ENCODE peak calls at places on chromosomes 1 and 21, in ten cellular contexts. One of them, this sample, is unnamed.
A peak's percentile ranks its signal among the peaks of the same experiment; 100 is the strongest.

GRCh38 chr21:28333455-28334108 is 659.1 kb downstream of the LTN1 start:
- DNase-seq in cardiac fibroblast: peak; percentile 83
- DNase-seq in OCI-LY7: no peak
- DNase-seq in neural progenitor cell: no peak
- DNase-seq in ovary: no peak
- DNase-seq in heart right ventricle: no peak
- DNase-seq in stomach: no peak
- DNase-seq in AG10803: peak; percentile 86
- DNase-seq in adrenal gland: no peak
- DNase-seq in lower lobe of right lung: no peak
- DNase-seq in this sample: peak; percentile 76

GRCh38 chr1:110291241-110292030 is 47.7 kb upstream of the RBM15 start:
- DNase-seq in stomach: no peak
- DNase-seq in adrenal gland: no peak
- DNase-seq in ovary: no peak
- DNase-seq in OCI-LY7: no peak
- DNase-seq in AG10803: peak; percentile 13
- DNase-seq in heart right ventricle: no peak
- DNase-seq in cardiac fibroblast: no peak
- DNase-seq in neural progenitor cell: no peak
- DNase-seq in lower lobe of right lung: no peak
- DNase-seq in this sample: no peak

GRCh38 chr1:26154750-26155149 is 4.1 kb upstream of the FAM110D start:
- DNase-seq in OCI-LY7: no peak
- DNase-seq in cardiac fibroblast: no peak
- DNase-seq in stomach: no peak
- DNase-seq in neural progenitor cell: peak; percentile 90
- DNase-seq in heart right ventricle: peak; percentile 55
- DNase-seq in ovary: no peak
- DNase-seq in lower lobe of right lung: no peak
- DNase-seq in adrenal gland: no peak
- DNase-seq in AG10803: no peak
- DNase-seq in this sample: no peak

GRCh38 chr1:12078938-12079861 is 16.1 kb downstream of the TNFRSF8 start:
- DNase-seq in cardiac fibroblast: peak; percentile 79
- DNase-seq in AG10803: peak; percentile 55
- DNase-seq in lower lobe of right lung: no peak
- DNase-seq in ovary: peak; percentile 65
- DNase-seq in heart right ventricle: peak; percentile 20
- DNase-seq in adrenal gland: peak; percentile 45
- DNase-seq in stomach: no peak
- DNase-seq in neural progenitor cell: peak; percentile 75
- DNase-seq in OCI-LY7: peak; percentile 70
- DNase-seq in this sample: no peak

GRCh38 chr1:5765997-5766913 is 226.0 kb downstream of the NPHP4 start:
- DNase-seq in adrenal gland: no peak
- DNase-seq in ovary: no peak
- DNase-seq in neural progenitor cell: no peak
- DNase-seq in cardiac fibroblast: no peak
- DNase-seq in lower lobe of right lung: no peak
- DNase-seq in heart right ventricle: no peak
- DNase-seq in stomach: no peak
- DNase-seq in AG10803: no peak
- DNase-seq in OCI-LY7: no peak
- DNase-seq in this sample: no peak

GRCh38 chr1:143661418-143662120 is 310.2 kb downstream of the FAM72C start:
- DNase-seq in heart right ventricle: no peak
- DNase-seq in AG10803: no peak
- DNase-seq in cardiac fibroblast: no peak
- DNase-seq in OCI-LY7: no peak
- DNase-seq in ovary: no peak
- DNase-seq in lower lobe of right lung: no peak
- DNase-seq in neural progenitor cell: no peak
- DNase-seq in adrenal gland: no peak
- DNase-seq in stomach: no peak
- DNase-seq in this sample: no peak

GRCh38 chr1:54227836-54228435 is 28.0 kb downstream of the MRPL37 start:
- DNase-seq in ovary: no peak
- DNase-seq in AG10803: peak; percentile 5
- DNase-seq in OCI-LY7: no peak
- DNase-seq in neural progenitor cell: peak; percentile 67
- DNase-seq in cardiac fibroblast: no peak
- DNase-seq in heart right ventricle: no peak
- DNase-seq in lower lobe of right lung: no peak
- DNase-seq in adrenal gland: peak; percentile 63
- DNase-seq in stomach: no peak
- DNase-seq in this sample: no peak

GRCh38 chr1:161177112-161177935 is at the start of gene B4GALT3:
- DNase-seq in AG10803: peak; percentile 61
- DNase-seq in adrenal gland: peak; percentile 90
- DNase-seq in OCI-LY7: peak; percentile 87
- DNase-seq in stomach: peak; percentile 92
- DNase-seq in neural progenitor cell: peak; percentile 90
- DNase-seq in lower lobe of right lung: peak; percentile 93
- DNase-seq in heart right ventricle: peak; percentile 89
- DNase-seq in cardiac fibroblast: peak; percentile 80
- DNase-seq in ovary: peak; percentile 92
- DNase-seq in this sample: no peak

GRCh38 chr1:186295980-186296379 is 79.1 kb downstream of the TPR start:
- DNase-seq in ovary: no peak
- DNase-seq in OCI-LY7: no peak
- DNase-seq in AG10803: peak; percentile 44
- DNase-seq in adrenal gland: no peak
- DNase-seq in lower lobe of right lung: no peak
- DNase-seq in cardiac fibroblast: peak; percentile 44
- DNase-seq in neural progenitor cell: no peak
- DNase-seq in stomach: no peak
- DNase-seq in heart right ventricle: no peak
- DNase-seq in this sample: no peak

GRCh38 chr1:94050263-94050662 is 70.7 kb downstream of the ABCA4 start:
- DNase-seq in AG10803: peak; percentile 62
- DNase-seq in ovary: no peak
- DNase-seq in adrenal gland: no peak
- DNase-seq in neural progenitor cell: no peak
- DNase-seq in heart right ventricle: no peak
- DNase-seq in lower lobe of right lung: no peak
- DNase-seq in stomach: no peak
- DNase-seq in cardiac fibroblast: no peak
- DNase-seq in OCI-LY7: no peak
- DNase-seq in this sample: no peak

GRCh38 chr1:38283736-38284470 is 237.3 kb upstream of the POU3F1 start:
- DNase-seq in cardiac fibroblast: no peak
- DNase-seq in lower lobe of right lung: no peak
- DNase-seq in adrenal gland: no peak
- DNase-seq in OCI-LY7: no peak
- DNase-seq in neural progenitor cell: no peak
- DNase-seq in stomach: no peak
- DNase-seq in AG10803: no peak
- DNase-seq in ovary: no peak
- DNase-seq in heart right ventricle: no peak
- DNase-seq in this sample: no peak

GRCh38 chr1:30416221-30416820 is 307.1 kb downstream of the MATN1 start:
- DNase-seq in AG10803: no peak
- DNase-seq in adrenal gland: no peak
- DNase-seq in lower lobe of right lung: no peak
- DNase-seq in cardiac fibroblast: no peak
- DNase-seq in stomach: peak; percentile 16
- DNase-seq in ovary: no peak
- DNase-seq in OCI-LY7: no peak
- DNase-seq in neural progenitor cell: no peak
- DNase-seq in heart right ventricle: no peak
- DNase-seq in this sample: no peak

GRCh38 chr1:159919236-159919865 is 6.0 kb downstream of the TAGLN2 start:
- DNase-seq in lower lobe of right lung: no peak
- DNase-seq in AG10803: no peak
- DNase-seq in cardiac fibroblast: no peak
- DNase-seq in adrenal gland: no peak
- DNase-seq in neural progenitor cell: no peak
- DNase-seq in ovary: no peak
- DNase-seq in heart right ventricle: no peak
- DNase-seq in OCI-LY7: no peak
- DNase-seq in stomach: no peak
- DNase-seq in this sample: no peak

GRCh38 chr1:13761883-13762282 is 61.9 kb downstream of the PRDM2 start:
- DNase-seq in adrenal gland: no peak
- DNase-seq in AG10803: no peak
- DNase-seq in cardiac fibroblast: no peak
- DNase-seq in heart right ventricle: no peak
- DNase-seq in stomach: no peak
- DNase-seq in lower lobe of right lung: no peak
- DNase-seq in neural progenitor cell: no peak
- DNase-seq in OCI-LY7: no peak
- DNase-seq in ovary: no peak
- DNase-seq in this sample: no peak

GRCh38 chr1:13759072-13759471 is 59.1 kb downstream of the PRDM2 start:
- DNase-seq in neural progenitor cell: no peak
- DNase-seq in OCI-LY7: no peak
- DNase-seq in heart right ventricle: no peak
- DNase-seq in lower lobe of right lung: no peak
- DNase-seq in adrenal gland: no peak
- DNase-seq in ovary: no peak
- DNase-seq in stomach: no peak
- DNase-seq in cardiac fibroblast: no peak
- DNase-seq in AG10803: no peak
- DNase-seq in this sample: no peak

GRCh38 chr1:13762642-13763041 is 62.7 kb downstream of the PRDM2 start:
- DNase-seq in lower lobe of right lung: no peak
- DNase-seq in cardiac fibroblast: no peak
- DNase-seq in ovary: no peak
- DNase-seq in stomach: no peak
- DNase-seq in heart right ventricle: no peak
- DNase-seq in OCI-LY7: peak; percentile 27
- DNase-seq in adrenal gland: no peak
- DNase-seq in neural progenitor cell: peak; percentile 7
- DNase-seq in AG10803: no peak
- DNase-seq in this sample: no peak

GRCh38 chr1:13760340-13760739 is 60.4 kb downstream of the PRDM2 start:
- DNase-seq in OCI-LY7: no peak
- DNase-seq in ovary: no peak
- DNase-seq in lower lobe of right lung: no peak
- DNase-seq in stomach: no peak
- DNase-seq in adrenal gland: no peak
- DNase-seq in heart right ventricle: no peak
- DNase-seq in neural progenitor cell: no peak
- DNase-seq in AG10803: no peak
- DNase-seq in cardiac fibroblast: no peak
- DNase-seq in this sample: no peak

GRCh38 chr1:13760921-13761320 is 60.9 kb downstream of the PRDM2 start:
- DNase-seq in cardiac fibroblast: no peak
- DNase-seq in OCI-LY7: no peak
- DNase-seq in heart right ventricle: no peak
- DNase-seq in AG10803: no peak
- DNase-seq in lower lobe of right lung: no peak
- DNase-seq in ovary: no peak
- DNase-seq in adrenal gland: no peak
- DNase-seq in stomach: no peak
- DNase-seq in neural progenitor cell: peak; percentile 53
- DNase-seq in this sample: no peak
- TF ChIP-seq CTCF in cardiac fibroblast: no peak
- TF ChIP-seq CTCF in OCI-LY7: no peak
- TF ChIP-seq CTCF in heart right ventricle: no peak
- TF ChIP-seq CTCF in AG10803: no peak
- TF ChIP-seq CTCF in lower lobe of right lung: no peak
- TF ChIP-seq CTCF in ovary: no peak
- TF ChIP-seq CTCF in adrenal gland: no peak
- TF ChIP-seq CTCF in stomach: no peak
- TF ChIP-seq CTCF in neural progenitor cell: no peak
- TF ChIP-seq CTCF in this sample: no peak

DNA sequence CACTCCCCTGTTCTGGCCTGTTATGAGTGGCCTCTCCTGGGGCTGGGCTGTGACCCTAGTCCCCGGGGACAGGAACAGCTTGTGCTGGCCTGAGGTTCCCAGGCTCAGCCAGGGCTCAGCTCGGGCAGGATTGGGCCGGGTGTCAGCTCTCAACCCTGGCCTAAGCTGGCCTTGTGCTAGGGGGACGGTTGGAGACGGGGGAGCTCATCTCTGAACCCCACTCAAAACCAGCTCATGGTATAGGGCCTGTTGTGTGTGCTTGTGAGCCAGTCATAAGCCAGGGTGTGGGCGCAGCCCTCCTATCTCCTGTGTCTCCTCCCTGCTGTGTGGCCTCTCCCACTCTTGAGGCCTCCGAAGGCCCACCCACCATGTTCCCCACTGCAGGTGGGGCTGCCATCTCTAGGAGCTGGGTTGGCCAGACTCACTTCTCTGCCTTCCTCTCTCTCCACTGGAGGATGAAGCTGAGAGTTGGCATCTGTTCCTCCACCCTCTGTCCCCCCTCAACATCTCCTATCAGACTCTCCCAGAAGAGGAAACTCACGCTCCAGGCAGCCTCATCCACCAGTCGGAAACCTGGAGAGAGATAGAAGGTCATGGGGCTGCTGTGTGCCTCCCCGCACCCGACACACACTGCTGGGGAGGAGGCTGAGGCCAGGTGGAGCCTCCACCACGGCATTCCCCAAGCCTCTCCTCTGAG is 1.3 kb downstream of the PEAR1 start:
- DNase-seq in neural progenitor cell: no peak
- DNase-seq in ovary: peak; percentile 57
- DNase-seq in stomach: no peak
- DNase-seq in AG10803: no peak
- DNase-seq in lower lobe of right lung: peak; percentile 44
- DNase-seq in heart right ventricle: peak; percentile 69
- DNase-seq in cardiac fibroblast: peak; percentile 61
- DNase-seq in OCI-LY7: no peak
- DNase-seq in adrenal gland: no peak
- DNase-seq in this sample: no peak
- H3K4me3 ChIP-seq in neural progenitor cell: no peak overlapping the region
- H3K4me3 ChIP-seq in ovary: peak overlapping the region; percentile 39
- H3K4me3 ChIP-seq in stomach: peak overlapping the region; percentile 41
- H3K4me3 ChIP-seq in AG10803: peak overlapping the region; percentile 56
- H3K4me3 ChIP-seq in lower lobe of right lung: peak overlapping the region; percentile 63
- H3K4me3 ChIP-seq in heart right ventricle: peak overlapping the region; percentile 79
- H3K4me3 ChIP-seq in cardiac fibroblast: peak overlapping the region; percentile 59
- H3K4me3 ChIP-seq in OCI-LY7: no peak overlapping the region
- H3K4me3 ChIP-seq in adrenal gland: no peak overlapping the region
- H3K4me3 ChIP-seq in this sample: no peak overlapping the region

GRCh38 chr1:90000934-90001676 is 6.2 kb downstream of the ZNF326 start:
- DNase-seq in heart right ventricle: no peak
- DNase-seq in OCI-LY7: peak; percentile 36
- DNase-seq in AG10803: no peak
- DNase-seq in stomach: no peak
- DNase-seq in ovary: no peak
- DNase-seq in lower lobe of right lung: no peak
- DNase-seq in adrenal gland: no peak
- DNase-seq in neural progenitor cell: no peak
- DNase-seq in cardiac fibroblast: no peak
- DNase-seq in this sample: no peak
- TF ChIP-seq CTCF in heart right ventricle: no peak
- TF ChIP-seq CTCF in OCI-LY7: peak; percentile 71
- TF ChIP-seq CTCF in AG10803: no peak
- TF ChIP-seq CTCF in stomach: no peak
- TF ChIP-seq CTCF in ovary: no peak
- TF ChIP-seq CTCF in lower lobe of right lung: no peak
- TF ChIP-seq CTCF in adrenal gland: no peak
- TF ChIP-seq CTCF in neural progenitor cell: peak; percentile 33
- TF ChIP-seq CTCF in cardiac fibroblast: no peak
- TF ChIP-seq CTCF in this sample: peak; percentile 29

DNA sequence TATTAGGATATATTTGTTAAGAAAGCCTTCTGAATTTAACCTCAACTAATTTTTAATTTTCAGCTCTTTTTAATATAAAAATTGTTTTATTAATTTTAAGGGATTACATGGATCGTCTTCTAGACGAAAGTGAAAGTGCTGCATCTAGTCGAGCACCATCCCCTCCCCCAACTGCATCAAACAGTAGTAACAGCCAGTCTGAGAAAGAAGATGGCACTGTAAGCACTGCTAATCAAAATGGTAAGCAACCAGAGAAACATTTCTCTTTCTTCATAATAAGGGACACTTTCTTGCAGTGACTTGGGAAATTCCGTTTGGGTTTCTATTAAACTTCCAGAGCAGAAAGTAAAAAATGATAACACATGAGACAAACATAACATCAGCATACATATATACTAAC is 56.9 kb downstream of the MIER1 start:
- DNase-seq in lower lobe of right lung: no peak
- DNase-seq in ovary: peak; percentile 50
- DNase-seq in neural progenitor cell: no peak
- DNase-seq in OCI-LY7: peak; percentile 50
- DNase-seq in heart right ventricle: peak; percentile 48
- DNase-seq in adrenal gland: peak; percentile 81
- DNase-seq in AG10803: peak; percentile 23
- DNase-seq in stomach: no peak
- DNase-seq in cardiac fibroblast: peak; percentile 18
- DNase-seq in this sample: no peak
- H3K4me3 ChIP-seq in lower lobe of right lung: peak overlapping the region; percentile 34
- H3K4me3 ChIP-seq in ovary: peak overlapping the region; percentile 4
- H3K4me3 ChIP-seq in neural progenitor cell: no peak overlapping the region
- H3K4me3 ChIP-seq in OCI-LY7: peak overlapping the region; percentile 31
- H3K4me3 ChIP-seq in heart right ventricle: no peak overlapping the region
- H3K4me3 ChIP-seq in adrenal gland: no peak overlapping the region
- H3K4me3 ChIP-seq in AG10803: peak overlapping the region; percentile 40
- H3K4me3 ChIP-seq in stomach: peak overlapping the region; percentile 20
- H3K4me3 ChIP-seq in cardiac fibroblast: no peak overlapping the region
- H3K4me3 ChIP-seq in this sample: peak overlapping the region; percentile 29

This sample was measured in epithelial cell of proximal tubule.